ENCODE peak calls at places on chromosomes 16 and 17, in six cellular contexts. F is mesothelial cell of epicardium; U is CD8-positive, alpha-beta T cell; Q is RWPE2; X is RWPE1; H is heart left ventricle. W is an unnamed sample.

GRCh38 chr16:10989494-10989893 is 45.1 kb downstream of the CLEC16A start:
- DNase-seq in U (no peak), F (no peak), X (no peak), H (no peak), Q (no peak), W (no peak)

GRCh38 chr17:19470529-19471261 is 59.7 kb downstream of the RNF112 start:
- DNase-seq in H (peak; percentile 61), F (no peak), U (no peak), X (no peak), Q (no peak), W (peak; percentile 59)

GRCh38 chr16:22816475-22816874 is 2.5 kb downstream of the HS3ST2 start:
- DNase-seq in Q (peak; percentile 77), U (no peak), X (peak; percentile 49), H (no peak), F (no peak), W (no peak)

GRCh38 chr16:5873221-5873620 is 775.6 kb upstream of the EEF2KMT start:
- DNase-seq in U (no peak), H (no peak), Q (no peak), X (no peak), F (no peak), W (no peak)

GRCh38 chr17:45260204-45260783 is 1.6 kb downstream of the SPATA32 start:
- DNase-seq in F (no peak), X (no peak), U (no peak), Q (no peak), H (peak; percentile 65), W (no peak)

GRCh38 chr17:44502598-44503079 is 567 bp downstream of the GPATCH8 start:
- DNase-seq in H (no peak), Q (no peak), U (no peak), X (peak; percentile 24), F (no peak), W (no peak)

GRCh38 chr17:2902546-2902945 is 106.3 kb downstream of the RAP1GAP2 start:
- DNase-seq in H (no peak), F (no peak), X (no peak), Q (no peak), U (no peak), W (no peak)

GRCh38 chr17:47223007-47223406 is 13.9 kb downstream of the MYL4 start:
- DNase-seq in X (peak; percentile 22), Q (no peak), H (no peak), F (no peak), U (no peak), W (no peak)

GRCh38 chr17:33908363-33909064 is 346.6 kb upstream of the CCL2 start:
- DNase-seq in F (no peak), Q (no peak), H (no peak), U (no peak), X (no peak), W (no peak)

GRCh38 chr17:62718420-62718819 is 89.7 kb downstream of the MARCHF10 start:
- DNase-seq in U (no peak), Q (no peak), F (no peak), H (peak; percentile 3), X (no peak), W (peak; percentile 62)

GRCh38 chr17:70527364-70527888 is 358.1 kb downstream of the KCNJ2 start:
- DNase-seq in U (no peak), H (no peak), Q (no peak), F (no peak), X (no peak), W (no peak)

GRCh38 chr16:67594956-67595355 is 32.6 kb downstream of the CTCF start:
- DNase-seq in X (peak; percentile 42), F (no peak), U (no peak), Q (no peak), H (no peak), W (peak; percentile 38)

GRCh38 chr16:25553711-25554436 is 137.9 kb upstream of the HS3ST4 start:
- DNase-seq in U (no peak), Q (no peak), F (no peak), X (no peak), H (no peak), W (peak; percentile 23)

GRCh38 chr16:8801686-8802085 is 4.0 kb downstream of the PMM2 start:
- DNase-seq in U (no peak), H (no peak), Q (no peak), F (no peak), X (no peak), W (no peak)

GRCh38 chr16:89633064-89633631 is 19.7 kb downstream of the DPEP1 start:
- DNase-seq in X (peak; percentile 78), F (no peak), H (no peak), Q (peak; percentile 88), U (no peak), W (peak; percentile 87)

DNA sequence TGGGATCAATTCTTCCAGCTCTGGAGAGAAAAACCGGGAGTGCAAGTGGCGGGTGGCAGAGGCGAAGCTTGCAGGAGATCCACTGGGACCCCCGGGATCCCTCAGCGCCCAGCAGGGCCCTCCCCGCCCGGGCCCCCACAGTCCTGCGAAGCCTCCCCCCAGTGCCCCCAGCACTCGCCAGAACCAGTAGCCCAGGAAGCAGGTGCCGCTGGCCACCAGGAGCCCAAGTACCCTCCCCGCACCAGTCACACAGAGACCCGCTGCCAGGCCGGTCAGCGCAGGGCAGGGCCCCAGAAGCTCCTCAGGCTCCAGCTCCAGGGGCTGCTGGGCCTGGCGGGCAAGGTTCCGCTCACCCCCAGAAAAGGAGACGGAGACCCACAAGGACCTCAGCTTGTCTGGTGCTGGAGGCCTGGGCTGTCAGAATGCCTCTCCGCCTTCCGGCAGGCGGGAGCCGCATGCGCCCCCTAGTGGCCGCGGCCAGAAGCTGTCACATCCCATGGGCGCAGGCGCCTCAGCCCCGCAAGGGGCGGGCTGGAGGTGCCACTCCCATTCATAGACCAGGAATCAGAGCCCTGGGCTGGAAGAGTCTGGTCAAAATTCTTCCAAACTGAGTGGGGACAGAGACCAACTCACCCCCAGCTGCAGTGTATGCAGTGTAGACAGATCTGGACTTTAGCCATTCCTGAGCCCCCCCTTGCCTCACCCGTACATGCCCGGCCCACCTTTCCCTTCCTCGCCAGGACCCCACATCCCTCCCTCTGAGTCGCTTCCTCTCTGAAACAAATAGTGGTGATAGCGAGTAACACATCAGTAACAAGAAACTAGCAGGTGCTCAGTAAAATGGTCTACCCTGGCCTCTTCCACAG is 1002.3 kb downstream of the KCNJ18 start:
- DNase-seq in F (no peak), U (no peak), H (no peak), X (no peak), Q (no peak), W (no peak)
- TF ChIP-seq CTCF in F (peak; percentile 56), U (no peak), H (no peak), X (no peak), Q (no peak), W (no peak)

DNA sequence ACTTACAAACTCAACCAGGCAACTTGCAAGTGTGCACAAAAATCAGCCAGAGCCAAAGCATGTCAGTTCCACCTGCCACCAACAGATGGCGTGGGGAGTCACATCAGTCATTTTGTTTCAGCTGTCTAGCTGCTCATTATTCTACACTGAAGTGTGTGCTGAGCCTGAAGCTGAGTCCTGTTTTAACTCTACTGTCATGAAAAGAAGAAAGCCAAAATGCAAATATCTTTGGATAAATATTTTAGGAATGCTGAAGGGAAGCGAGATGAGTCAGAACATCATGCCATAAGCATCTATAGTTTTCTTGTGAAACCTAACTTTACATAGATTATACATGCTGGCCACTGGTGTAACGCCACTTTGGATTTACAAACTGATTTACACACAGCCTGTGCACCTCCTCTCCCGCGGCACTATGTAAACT is 172.6 kb downstream of the CDK5R1 start:
- DNase-seq in H (peak; percentile 63), X (peak; percentile 62), F (no peak), U (peak; percentile 44), Q (no peak), W (peak; percentile 55)
- TF ChIP-seq CTCF in H (peak; percentile 89), X (peak; percentile 95), F (peak; percentile 95), U (peak; percentile 91), Q (peak; percentile 90), W (peak; percentile 94)

GRCh38 chr16:59412275-59412841 is 678.2 kb upstream of the GOT2 start:
- DNase-seq in H (no peak), F (no peak), X (peak; percentile 3), Q (no peak), U (no peak), W (no peak)
- TF ChIP-seq CTCF in H (no peak), F (no peak), X (no peak), Q (peak; percentile 80), U (no peak), W (peak; percentile 47)

GRCh38 chr16:15885560-15886001 is 2.8 kb downstream of the CEP20 start:
- DNase-seq in X (no peak), H (no peak), F (no peak), Q (no peak), U (no peak), W (no peak)

GRCh38 chr16:15886078-15886477 is 2.3 kb downstream of the CEP20 start:
- DNase-seq in U (no peak), X (no peak), F (no peak), H (no peak), Q (no peak), W (no peak)

GRCh38 chr16:15891508-15891907 is 3.1 kb upstream of the CEP20 start:
- DNase-seq in Q (no peak), U (no peak), X (no peak), F (no peak), H (no peak), W (no peak)

GRCh38 chr16:15887283-15887682 is 1.1 kb downstream of the CEP20 start:
- DNase-seq in U (no peak), F (no peak), H (no peak), X (no peak), Q (no peak), W (no peak)

DNA sequence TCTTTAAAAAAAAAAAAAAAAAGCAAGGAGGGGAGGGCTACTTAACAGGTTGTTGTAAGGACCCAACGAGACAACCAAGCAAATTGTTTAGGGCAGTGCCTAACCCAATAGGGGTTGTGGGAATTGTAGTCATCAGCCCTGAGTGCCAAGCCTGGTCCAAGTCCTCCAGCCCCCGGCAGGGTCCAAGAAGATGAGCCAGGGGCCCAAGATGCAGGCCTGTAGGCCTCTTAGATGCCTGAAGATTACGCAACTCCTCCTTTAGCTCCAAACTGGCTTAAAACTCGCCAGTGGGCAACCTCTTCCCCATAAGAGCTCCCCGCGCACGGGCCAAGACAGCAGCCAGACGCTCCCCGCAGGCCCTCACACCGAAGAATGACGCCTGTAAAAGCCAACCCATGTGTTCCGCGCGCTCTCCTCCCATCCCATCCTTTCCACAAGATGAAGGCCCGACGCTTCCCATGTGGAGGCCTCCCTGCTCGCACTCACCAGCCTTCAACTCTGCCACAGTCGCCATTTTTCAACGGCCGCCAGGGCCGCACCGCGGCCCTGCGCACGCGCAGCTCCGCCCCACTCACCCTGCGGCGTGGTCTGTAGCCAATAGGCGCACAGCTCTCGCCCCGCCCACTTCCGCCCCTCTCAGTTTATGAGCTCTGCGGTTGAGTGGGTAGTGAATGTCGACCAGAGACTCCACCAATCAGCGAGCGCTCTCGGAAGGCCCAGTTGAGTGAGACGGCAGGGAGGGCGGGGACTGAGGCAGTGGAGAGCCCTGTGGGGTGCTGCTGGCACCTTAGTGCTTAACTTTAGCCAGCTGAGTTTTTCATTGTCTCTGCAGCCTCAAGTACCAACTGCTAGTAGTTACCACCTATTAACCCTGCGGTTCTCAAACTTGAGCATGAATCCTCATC is at the start of gene CEP20:
- DNase-seq in H (peak; percentile 100), Q (peak; percentile 100), X (peak; percentile 100), U (peak; percentile 100), F (peak; percentile 99), W (peak; percentile 98)
- TF ChIP-seq CTCF in H (no peak), Q (no peak), X (no peak), U (no peak), F (no peak), W (no peak)

W was measured in AG10803.